ENCODE peak calls at places on chromosome 16, in eight cellular contexts. K, J, Q, S, M, T, N and P are unnamed samples.
A peak's percentile ranks its signal among the peaks of the same experiment; 100 is the strongest.

GRCh38 chr16:28179354-28179753 is 32.4 kb downstream of the XPO6 start:
- DNase-seq in J (no peak), S (no peak), M (no peak), K (no peak), T (no peak), N (no peak), Q (no peak), P (no peak)

GRCh38 chr16:51872536-51872935 is 674.4 kb downstream of the TOX3 start:
- DNase-seq in S (no peak), M (no peak), Q (no peak), J (no peak), N (no peak), T (no peak), K (no peak), P (no peak)

GRCh38 chr16:31008154-31008950 is 2.1 kb downstream of the STX1B start:
- DNase-seq in J (no peak), N (no peak), T (no peak), M (no peak), K (no peak), S (no peak), Q (no peak), P (no peak)

GRCh38 chr16:84367750-84368320 is 503 bp upstream of the ATP2C2 start:
- DNase-seq in J (no peak), K (no peak), M (no peak), T (no peak), Q (no peak), N (no peak), S (no peak), P (no peak)

GRCh38 chr16:85490971-85491771 is 122.0 kb upstream of the GSE1 start:
- DNase-seq in M (peak; percentile 7), S (peak; percentile 11), J (peak; percentile 78), T (no peak), K (no peak), Q (peak; percentile 70), N (no peak), P (peak; percentile 60)

GRCh38 chr16:6573577-6573976 is 759.1 kb upstream of the RBFOX1 start:
- DNase-seq in K (no peak), T (no peak), J (no peak), N (no peak), S (no peak), Q (no peak), M (no peak), P (peak; percentile 74)

GRCh38 chr16:12869681-12870427 is 31.5 kb upstream of the SHISA9 start:
- DNase-seq in K (no peak), S (no peak), J (no peak), Q (no peak), M (no peak), T (no peak), N (no peak), P (no peak)

GRCh38 chr16:57146735-57147134 is 39.1 kb downstream of the PSME3IP1 start:
- DNase-seq in J (peak; percentile 51), N (no peak), T (no peak), S (no peak), K (no peak), Q (no peak), M (no peak), P (peak; percentile 74)

GRCh38 chr16:54957403-54957802 is 26.7 kb downstream of the IRX5 start:
- DNase-seq in T (no peak), N (no peak), J (peak; percentile 61), M (no peak), S (peak; percentile 29), K (no peak), Q (peak; percentile 70), P (peak; percentile 42)

GRCh38 chr16:87765473-87765775 is 362 bp downstream of the KLHDC4 start:
- DNase-seq in M (peak; percentile 22), Q (peak; percentile 68), S (peak; percentile 18), T (no peak), J (no peak), N (no peak), K (no peak), P (no peak)

GRCh38 chr16:3121843-3122467 is 9.6 kb downstream of the ZNF205 start:
- DNase-seq in J (no peak), S (peak; percentile 72), K (no peak), Q (no peak), N (no peak), M (no peak), T (no peak), P (no peak)

GRCh38 chr16:46753015-46753414 is 4.9 kb upstream of the MYLK3 start:
- DNase-seq in S (no peak), T (no peak), K (no peak), Q (no peak), M (no peak), J (no peak), N (no peak), P (no peak)

GRCh38 chr16:87353613-87354012 is 30.0 kb downstream of the FBXO31 start:
- DNase-seq in T (no peak), M (no peak), K (no peak), S (no peak), Q (no peak), N (no peak), J (no peak), P (no peak)

GRCh38 chr16:23374721-23375120 is 72.6 kb downstream of the SCNN1B start:
- DNase-seq in J (peak; percentile 45), Q (no peak), N (no peak), K (no peak), T (no peak), M (no peak), S (no peak), P (peak; percentile 51)

GRCh38 chr16:84932691-84933090 is 78.6 kb downstream of the ZDHHC7 start:
- DNase-seq in T (no peak), J (no peak), Q (no peak), S (no peak), M (no peak), K (no peak), N (no peak), P (no peak)

GRCh38 chr16:79325211-79325610 is 275.3 kb downstream of the MAF start:
- DNase-seq in S (no peak), N (no peak), Q (no peak), J (no peak), M (no peak), K (no peak), T (no peak), P (no peak)

GRCh38 chr16:27598921-27599565 is 49.1 kb downstream of the KATNIP start:
- DNase-seq in N (no peak), T (no peak), Q (no peak), J (no peak), K (no peak), M (no peak), S (no peak), P (no peak)

GRCh38 chr16:16063685-16064084 is 114.3 kb downstream of the ABCC1 start:
- DNase-seq in S (no peak), N (no peak), Q (no peak), T (no peak), M (no peak), K (no peak), J (no peak), P (no peak)

GRCh38 chr16:16064874-16065384 is 115.5 kb downstream of the ABCC1 start:
- DNase-seq in M (no peak), K (no peak), Q (no peak), N (no peak), J (no peak), S (no peak), T (no peak), P (no peak)

GRCh38 chr16:16059895-16060590 is 110.6 kb downstream of the ABCC1 start:
- DNase-seq in T (no peak), N (no peak), J (no peak), M (no peak), S (no peak), Q (no peak), K (no peak), P (no peak)

GRCh38 chr16:16067127-16067526 is 117.7 kb downstream of the ABCC1 start:
- DNase-seq in T (no peak), J (no peak), S (no peak), M (no peak), N (no peak), Q (no peak), K (no peak), P (no peak)

DNA sequence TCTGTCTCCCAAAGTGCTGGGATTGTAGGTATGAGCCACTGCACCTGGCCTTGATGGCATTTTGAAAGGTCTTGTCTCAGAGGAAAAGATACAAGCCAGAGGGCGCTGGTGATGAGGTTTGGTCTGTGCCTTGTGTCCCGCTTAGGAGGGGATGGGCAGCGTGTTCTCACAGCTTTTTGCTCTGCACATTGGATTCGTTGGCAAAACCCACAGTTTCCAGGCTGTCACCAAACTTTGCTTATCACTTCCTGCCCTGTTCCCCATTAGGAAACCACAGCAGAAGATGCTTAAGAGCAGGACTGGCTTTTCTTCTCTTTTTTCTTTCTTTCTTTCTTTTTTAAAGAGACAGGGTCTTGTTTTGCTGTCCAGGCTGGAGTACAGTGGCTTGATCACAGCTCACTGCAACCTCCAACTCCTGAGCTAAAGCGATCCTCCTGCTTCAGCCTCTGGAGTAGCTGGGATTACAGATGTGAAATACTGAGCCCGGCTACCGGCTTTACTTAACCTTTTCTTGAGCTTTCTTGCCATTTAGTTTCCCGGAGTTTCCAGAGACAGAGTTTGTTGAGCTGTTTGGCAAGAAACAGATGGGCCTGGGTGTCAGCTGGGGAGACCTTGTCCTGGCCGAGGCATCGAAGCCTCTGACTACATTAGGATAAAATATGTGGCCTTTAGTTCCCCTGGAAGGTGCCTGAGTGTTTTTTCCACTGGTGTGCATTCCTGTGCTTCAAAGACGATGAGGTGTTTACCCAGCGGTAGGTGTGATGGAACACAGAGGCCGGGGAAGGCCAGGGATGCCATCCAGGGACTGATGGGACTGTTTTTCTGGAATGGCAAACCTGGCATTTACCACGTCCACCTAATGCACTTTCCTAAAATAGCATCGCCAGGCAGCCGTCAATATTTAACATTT is 112.9 kb downstream of the ABCC1 start:
- DNase-seq in S (peak; percentile 52), N (no peak), T (no peak), K (peak; percentile 16), J (peak; percentile 21), Q (peak; percentile 70), M (no peak), P (no peak)
- TF ChIP-seq CTCF in S (peak; percentile 30), N (no peak), T (peak; percentile 39), K (no peak), J (no peak), Q (peak; percentile 72), M (no peak), P (peak; percentile 37)

GRCh38 chr16:89961920-89962319 is 13.4 kb downstream of the DEF8 start:
- DNase-seq in J (no peak), T (no peak), N (no peak), M (no peak), K (no peak), S (no peak), Q (no peak), P (no peak)
- TF ChIP-seq CTCF in J (no peak), T (no peak), N (no peak), M (no peak), K (no peak), S (no peak), Q (no peak), P (no peak)

GRCh38 chr16:64841482-64841881 is 280.4 kb downstream of the CDH11 start:
- DNase-seq in M (no peak), Q (no peak), K (no peak), J (no peak), N (no peak), S (no peak), T (no peak), P (no peak)
- TF ChIP-seq CTCF in M (no peak), Q (peak; percentile 39), K (no peak), J (no peak), N (no peak), S (no peak), T (no peak), P (peak; percentile 50)

DNA sequence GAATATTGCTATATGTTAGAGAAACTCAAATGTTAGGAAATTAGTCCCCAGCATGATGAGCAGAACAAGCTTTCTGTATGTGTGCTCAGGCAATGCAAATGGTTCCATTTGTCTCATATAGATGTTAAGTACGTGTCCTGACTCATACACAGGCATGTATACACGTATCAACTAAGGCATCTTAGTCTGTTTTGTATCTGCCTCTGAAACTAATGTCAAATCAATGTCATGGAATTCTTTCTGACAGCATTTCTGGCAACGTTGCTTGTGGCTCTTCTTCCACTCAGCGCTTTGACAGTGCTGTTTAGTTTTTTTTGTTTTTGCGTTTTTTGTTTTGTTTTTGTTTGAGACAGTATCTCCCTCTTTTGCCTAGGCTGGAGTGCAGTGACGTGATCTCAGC is 111.9 kb downstream of the CNTNAP4 start:
- DNase-seq in M (no peak), Q (no peak), J (no peak), T (no peak), K (no peak), N (no peak), S (no peak), P (no peak)
- TF ChIP-seq CTCF in M (no peak), Q (no peak), J (no peak), T (no peak), K (no peak), N (no peak), S (no peak), P (no peak)